ENCODE peak calls at places on chromosomes 5 and 9, in five cellular contexts. I is neural progenitor cell, L is IMR-90, P is PC-9, C is OCI-LY7. X is an unnamed sample.

GRCh38 chr5:59473611-59474010 is 419.9 kb downstream of the PDE4D start:
- DNase-seq in I (no peak), L (no peak), P (no peak), C (no peak), X (no peak)

GRCh38 chr9:95185931-95186330 is 131.6 kb downstream of the FANCC start:
- DNase-seq in I (no peak), L (no peak), P (no peak), C (no peak), X (no peak)

GRCh38 chr5:141968914-141969608 is at the start of gene RNF14:
- DNase-seq in I (peak; percentile 98), L (peak; percentile 91), P (peak; percentile 87), C (peak; percentile 96), X (peak; percentile 98)

GRCh38 chr9:122005597-122005996 is 87.5 kb downstream of the TTLL11 start:
- DNase-seq in I (peak; percentile 23), L (peak; percentile 41), P (no peak), C (no peak), X (peak; percentile 31)

GRCh38 chr5:151686673-151687378 is at the start of gene SPARC:
- DNase-seq in I (peak; percentile 87), L (peak; percentile 96), P (no peak), C (no peak), X (peak; percentile 91)

GRCh38 chr5:111676496-111676895 is 80.5 kb downstream of the NREP start:
- DNase-seq in I (no peak), L (peak; percentile 44), P (no peak), C (no peak), X (no peak)

GRCh38 chr5:32339878-32340277 is 27.1 kb upstream of the MTMR12 start:
- DNase-seq in I (no peak), L (no peak), P (no peak), C (peak; percentile 14), X (no peak)

GRCh38 chr5:33441241-33441844 is 578 bp downstream of the TARS1 start:
- DNase-seq in I (peak; percentile 35), L (peak; percentile 73), P (peak; percentile 77), C (peak; percentile 54), X (peak; percentile 38)

GRCh38 chr5:14868771-14869170 is 2.8 kb downstream of the ANKH start:
- DNase-seq in I (no peak), L (no peak), P (no peak), C (no peak), X (peak; percentile 53)

GRCh38 chr5:139389701-139390638 is at the start of gene MZB1:
- DNase-seq in I (no peak), L (no peak), P (no peak), C (peak; percentile 95), X (no peak)

GRCh38 chr9:38467404-38467803 is 43.1 kb upstream of the IGFBPL1 start:
- DNase-seq in I (peak; percentile 16), L (no peak), P (no peak), C (no peak), X (no peak)
- H2AFZ ChIP-seq in I (peak overlapping the region; percentile 78), L (no peak overlapping the region), P (no peak overlapping the region), C (no peak overlapping the region), X (no peak overlapping the region)

GRCh38 chr5:158886957-158887356 is 212.8 kb downstream of the EBF1 start:
- DNase-seq in I (no peak), L (no peak), P (no peak), C (no peak), X (no peak)

GRCh38 chr5:158886086-158886485 is 213.6 kb downstream of the EBF1 start:
- DNase-seq in I (no peak), L (no peak), P (no peak), C (no peak), X (no peak)

GRCh38 chr5:158884827-158885512 is 214.7 kb downstream of the EBF1 start:
- DNase-seq in I (no peak), L (no peak), P (no peak), C (peak; percentile 72), X (no peak)

GRCh38 chr5:158883502-158883901 is 216.2 kb downstream of the EBF1 start:
- DNase-seq in I (no peak), L (no peak), P (no peak), C (no peak), X (no peak)

GRCh38 chr5:158889007-158889406 is 210.7 kb downstream of the EBF1 start:
- DNase-seq in I (no peak), L (no peak), P (no peak), C (no peak), X (no peak)
- H3K27ac ChIP-seq in I (no peak overlapping the region), L (no peak overlapping the region), P (no peak overlapping the region), C (no peak overlapping the region), X (no peak overlapping the region)

DNA sequence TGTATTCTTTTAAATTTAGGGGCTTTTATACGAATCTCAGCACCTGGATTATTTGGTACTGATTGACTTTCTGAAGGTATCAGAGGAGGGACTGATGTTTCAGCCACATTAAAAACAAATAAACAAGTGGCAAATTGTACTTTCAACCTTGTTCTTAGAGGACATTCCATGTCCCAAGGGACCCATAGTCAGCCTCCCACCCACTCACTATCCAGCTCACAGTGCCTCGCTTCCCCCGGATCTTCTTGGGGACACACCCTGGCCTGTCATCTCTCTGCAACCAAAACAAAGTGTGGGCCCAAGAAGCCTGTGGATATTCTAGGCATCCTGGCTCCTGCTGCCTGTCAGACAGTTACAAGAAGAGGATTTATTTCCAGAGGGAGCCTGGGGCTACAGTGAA is 8.8 kb upstream of the BOD1 start:
- DNase-seq in I (no peak), L (no peak), P (no peak), C (no peak), X (no peak)
- H2AFZ ChIP-seq in I (no peak overlapping the region), L (no peak overlapping the region), P (no peak overlapping the region), C (peak overlapping the region; percentile 49), X (no peak overlapping the region)

GRCh38 chr9:92763721-92764380 is 782 bp downstream of the BICD2 start:
- DNase-seq in I (peak; percentile 84), L (no peak), P (no peak), C (peak; percentile 57), X (peak; percentile 66)
- H3K27ac ChIP-seq in I (no peak overlapping the region), L (peak overlapping the region; percentile 83), P (no peak overlapping the region), C (peak overlapping the region; percentile 45), X (peak overlapping the region; percentile 63)

X was measured in hepatocyte.